ENCODE peak calls at places on chromosomes 5 and 9, in four cellular contexts. K, I, R and D are unnamed samples. For H3K79me2, the result is how much of the 10 kb centered on the place peaks cover.

GRCh38 chr5:164256351-164256750 is 750.9 kb downstream of the MAT2B start:
- DNase-seq in K (peak), I (peak), R (no peak), D (no peak)

GRCh38 chr5:137706841-137707240 is 29.0 kb downstream of the KLHL3 start:
- DNase-seq in I (peak), K (no peak), R (no peak), D (no peak)

GRCh38 chr9:68733021-68733405 is 28.0 kb downstream of the PIP5K1B start:
- DNase-seq in R (no peak), K (no peak), I (no peak), D (no peak)

GRCh38 chr5:142816577-142816976 is 46.4 kb downstream of the ARHGAP26 start:
- DNase-seq in R (no peak), K (peak), I (peak), D (no peak)

GRCh38 chr5:98940586-98940985 is 11.8 kb upstream of the CHD1 start:
- DNase-seq in I (peak), K (no peak), R (peak), D (no peak)

GRCh38 chr5:59769041-59769360 is 124.5 kb downstream of the PDE4D start:
- DNase-seq in I (no peak), K (no peak), R (no peak), D (no peak)

GRCh38 chr5:148268556-148268955 is at the start of gene SPINK13:
- DNase-seq in I (peak), R (no peak), K (peak), D (no peak)

GRCh38 chr5:76099286-76099702 is 16.1 kb downstream of the SV2C start:
- DNase-seq in R (no peak), I (no peak), K (no peak), D (no peak)

GRCh38 chr5:173752636-173753035 is 135.5 kb upstream of the CPEB4 start:
- DNase-seq in R (no peak), I (no peak), K (no peak), D (no peak)

GRCh38 chr9:81183763-81184162 is 505.6 kb downstream of the TLE1 start:
- DNase-seq in I (peak), R (no peak), K (no peak), D (no peak)

DNA sequence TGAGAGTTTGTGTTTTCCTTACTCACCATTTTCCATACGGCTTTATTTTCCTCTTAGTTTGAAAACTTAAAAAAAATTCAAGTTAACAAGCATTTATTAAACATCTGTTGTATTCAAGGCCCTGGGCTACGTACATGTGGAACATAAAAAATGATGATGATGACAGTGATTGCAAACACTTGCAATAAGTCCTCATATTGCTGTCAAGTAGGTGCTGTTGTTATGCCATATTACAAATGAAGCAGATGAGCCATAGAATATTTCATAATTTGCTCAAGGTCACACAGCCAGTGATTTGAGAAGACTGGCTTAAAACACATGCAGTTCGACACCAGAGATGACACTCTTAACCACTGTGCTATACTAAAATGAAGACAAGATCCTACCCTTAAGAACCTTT is 180.7 kb downstream of the COMMD10 start:
- DNase-seq in R (no peak), K (no peak), I (no peak), D (no peak)
- TF ChIP-seq EZH2 in R (no peak), K (no peak), I (no peak), D (no peak)

DNA sequence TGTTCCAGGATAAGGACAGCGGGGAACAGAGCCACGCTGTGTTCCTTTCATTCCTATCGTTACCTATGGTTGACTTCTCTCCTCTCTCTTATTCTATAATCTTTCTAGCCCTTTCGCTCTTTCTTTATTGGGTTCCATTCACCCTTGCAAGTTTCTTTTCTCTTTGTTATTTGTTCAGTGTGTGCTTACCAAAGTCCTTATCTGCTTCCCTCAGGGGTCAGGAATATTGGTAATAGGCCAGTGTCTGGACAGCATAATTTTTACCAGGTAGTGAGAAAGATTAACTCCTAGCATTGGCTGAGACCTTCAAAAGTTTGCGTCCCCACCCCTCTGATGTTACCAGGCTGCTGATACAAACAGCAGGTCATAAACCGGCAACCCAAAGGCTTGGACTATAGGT is 4.9 kb downstream of the SGCD start:
- DNase-seq in I (no peak), K (no peak), R (no peak), D (no peak)
- H3K79me2 ChIP-seq in I (under half), K (under half), R (under half), D (under half)

GRCh38 chr9:37030591-37030939 is 3.5 kb downstream of the PAX5 start:
- DNase-seq in I (no peak), R (peak), K (no peak), D (no peak)

GRCh38 chr9:37028425-37029031 is 5.5 kb downstream of the PAX5 start:
- DNase-seq in I (no peak), R (peak), K (no peak), D (no peak)

GRCh38 chr9:37027582-37028424 is 6.3 kb downstream of the PAX5 start:
- DNase-seq in K (peak), I (peak), R (peak), D (peak)

GRCh38 chr9:37029776-37030590 is 4.1 kb downstream of the PAX5 start:
- DNase-seq in R (peak), K (peak), I (no peak), D (no peak)

GRCh38 chr9:37029304-37029775 is 4.7 kb downstream of the PAX5 start:
- DNase-seq in R (peak), I (no peak), K (no peak), D (no peak)
- TF ChIP-seq EZH2 in R (peak), I (no peak), K (no peak), D (peak)

GRCh38 chr5:54743997-54744788 is 226.6 kb downstream of the SNX18 start:
- DNase-seq in I (peak), K (peak), R (peak), D (peak)

GRCh38 chr5:54741711-54742110 is 224.2 kb downstream of the SNX18 start:
- DNase-seq in K (no peak), R (no peak), I (no peak), D (no peak)

GRCh38 chr5:54740141-54740540 is 222.6 kb downstream of the SNX18 start:
- DNase-seq in I (no peak), K (no peak), R (no peak), D (no peak)

GRCh38 chr5:54743581-54743980 is 226.0 kb downstream of the SNX18 start:
- DNase-seq in R (peak), I (peak), K (no peak), D (no peak)

DNA sequence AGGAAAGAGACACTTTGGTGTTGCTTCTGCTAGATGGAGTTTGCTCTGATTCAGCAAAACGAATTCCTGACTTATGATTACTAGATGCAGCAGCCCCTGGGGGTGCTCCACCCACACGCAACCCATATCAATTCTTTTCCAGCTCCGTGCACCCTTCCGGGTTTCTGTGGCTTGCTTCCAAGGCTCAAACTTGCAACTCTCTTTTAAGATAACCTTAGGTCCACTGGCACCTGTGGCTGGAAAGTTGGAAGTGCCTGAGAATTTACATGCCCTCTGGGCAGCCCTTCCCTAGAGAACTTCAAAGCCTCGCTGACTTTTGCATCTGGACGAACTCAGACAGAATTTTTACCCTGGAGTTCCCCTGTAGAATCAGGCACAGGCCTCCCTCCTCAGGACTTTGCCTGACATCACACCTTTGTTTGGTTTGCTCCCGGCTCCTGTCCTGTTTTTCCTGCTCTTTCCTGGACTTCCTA is 224.9 kb downstream of the SNX18 start:
- DNase-seq in R (peak), K (peak), I (peak), D (peak)
- H3K79me2 ChIP-seq in R (under half), K (under half), I (under half), D (under half)

GRCh38 chr9:109639666-109640231 is 140.2 kb upstream of the PALM2AKAP2 start:
- DNase-seq in K (no peak), R (peak), I (no peak), D (no peak)

GRCh38 chr9:109641079-109641659 is 138.8 kb upstream of the PALM2AKAP2 start:
- DNase-seq in I (no peak), K (no peak), R (no peak), D (no peak)

DNA sequence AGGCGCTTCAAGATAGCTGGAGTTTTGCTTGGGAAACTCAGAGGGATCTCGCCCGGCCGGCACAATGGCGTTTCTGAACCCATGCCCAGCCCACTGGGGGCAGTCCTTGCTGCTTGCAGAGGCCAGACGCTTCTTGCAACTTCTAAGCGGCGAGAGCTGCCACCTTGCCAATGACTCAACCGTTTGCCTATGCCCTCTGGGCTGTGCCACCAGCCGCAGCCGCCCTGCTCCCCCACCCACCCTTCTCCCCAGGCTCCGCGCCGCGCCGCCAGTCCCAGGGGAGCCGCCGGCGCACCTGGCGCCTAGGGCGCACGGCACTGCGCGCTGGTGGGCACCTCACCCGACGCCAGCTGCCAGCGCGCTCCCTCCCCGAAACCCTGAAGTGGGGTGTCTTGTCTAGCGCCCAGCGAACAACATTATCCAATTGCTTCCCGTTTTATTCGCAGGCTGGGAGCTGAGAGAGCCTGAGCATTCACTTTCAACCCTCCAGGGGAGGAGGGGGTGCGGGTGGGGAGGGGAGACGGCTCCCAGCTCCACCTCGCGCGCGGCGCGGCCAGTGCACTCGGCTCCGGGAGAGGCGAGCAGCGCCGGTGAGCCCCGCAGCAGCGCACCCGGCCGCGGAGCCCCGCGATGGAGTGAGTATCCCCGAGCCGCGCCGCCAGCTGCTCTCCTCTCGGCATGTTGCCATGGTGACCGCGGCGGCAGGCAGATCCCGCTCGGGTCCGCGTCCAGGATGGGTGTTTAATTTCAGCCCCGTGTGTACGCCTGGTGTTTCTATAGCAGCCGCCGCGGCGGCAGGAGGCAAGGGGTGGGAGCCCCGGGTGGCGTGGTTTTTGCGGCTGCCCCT is 139.5 kb upstream of the PALM2AKAP2 start:
- DNase-seq in I (peak), K (peak), R (peak), D (no peak)
- TF ChIP-seq EZH2 in I (no peak), K (peak), R (peak), D (peak)

DNA sequence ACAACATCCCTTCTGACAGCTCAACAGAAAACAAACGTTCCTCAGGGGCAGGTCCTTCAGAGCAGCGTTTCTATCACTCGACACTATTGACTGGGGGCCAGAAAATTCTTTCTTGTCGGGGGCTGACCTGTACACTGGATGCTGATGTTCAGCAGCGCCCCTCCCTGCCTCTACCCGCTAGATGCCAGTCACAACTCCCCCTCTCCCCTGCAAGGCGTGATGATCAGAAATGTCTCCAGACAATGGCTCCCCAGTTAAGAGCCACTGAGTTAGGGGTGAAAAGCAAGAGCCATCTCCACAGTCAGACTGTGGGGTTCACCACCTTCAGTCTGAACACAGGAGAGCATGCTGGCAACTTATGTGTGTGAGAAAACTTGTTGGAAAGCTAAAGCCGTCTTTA is 39.8 kb downstream of the SERINC5 start:
- DNase-seq in K (no peak), R (no peak), I (no peak), D (no peak)
- H3K79me2 ChIP-seq in K (half or more), R (half or more), I (under half), D (under half)

GRCh38 chr5:159951387-159951786 is 35.1 kb downstream of the ADRA1B start:
- DNase-seq in R (peak), I (peak), K (no peak), D (no peak)

GRCh38 chr5:159951834-159952233 is 35.6 kb downstream of the ADRA1B start:
- DNase-seq in I (peak), K (no peak), R (no peak), D (no peak)

GRCh38 chr5:159955056-159955624 is 38.9 kb downstream of the ADRA1B start:
- DNase-seq in I (no peak), K (no peak), R (no peak), D (no peak)

GRCh38 chr5:159953609-159954008 is 37.3 kb downstream of the ADRA1B start:
- DNase-seq in K (no peak), I (no peak), R (no peak), D (no peak)

DNA sequence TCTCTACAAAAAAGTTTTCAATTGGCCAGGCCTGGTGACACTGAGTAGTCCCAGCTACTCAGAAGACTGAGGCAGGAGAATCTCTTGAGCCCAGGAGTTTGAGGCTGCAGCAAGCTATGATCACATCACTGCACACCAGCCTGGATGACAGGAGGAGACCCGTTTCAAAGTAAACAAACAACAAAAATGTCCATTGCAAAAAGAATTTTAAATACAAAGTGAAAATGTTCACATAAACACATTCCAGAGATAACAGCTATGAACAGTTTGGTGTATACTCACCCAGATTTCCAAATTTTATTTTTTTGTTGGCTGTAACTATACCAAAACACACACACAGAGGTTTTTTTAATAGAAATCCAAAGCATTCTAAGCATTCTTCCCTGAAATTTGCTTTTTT is 39.8 kb downstream of the ADRA1B start:
- DNase-seq in I (no peak), K (no peak), R (no peak), D (no peak)
- TF ChIP-seq EZH2 in I (no peak), K (no peak), R (no peak), D (no peak)

GRCh38 chr9:78032599-78033457 is 1.2 kb upstream of the GNAQ start:
- DNase-seq in I (no peak), K (no peak), R (no peak), D (no peak)

GRCh38 chr9:78030553-78031270 is 899 bp downstream of the GNAQ start:
- DNase-seq in I (peak), R (peak), K (peak), D (no peak)

GRCh38 chr9:78029601-78030552 is 1.7 kb downstream of the GNAQ start:
- DNase-seq in K (no peak), R (peak), I (peak), D (no peak)

GRCh38 chr9:78031826-78032598 is 401 bp upstream of the GNAQ start:
- DNase-seq in K (peak), R (peak), I (peak), D (peak)

GRCh38 chr9:78031271-78031825 is at the start of gene GNAQ:
- DNase-seq in K (no peak), R (peak), I (no peak), D (no peak)
- H3K79me2 ChIP-seq in K (under half), R (under half), I (under half), D (under half)

GRCh38 chr9:101478906-101479305 is 43.3 kb upstream of the ALDOB start:
- DNase-seq in I (no peak), R (no peak), K (no peak), D (no peak)
- TF ChIP-seq EZH2 in I (no peak), R (no peak), K (no peak), D (no peak)

DNA sequence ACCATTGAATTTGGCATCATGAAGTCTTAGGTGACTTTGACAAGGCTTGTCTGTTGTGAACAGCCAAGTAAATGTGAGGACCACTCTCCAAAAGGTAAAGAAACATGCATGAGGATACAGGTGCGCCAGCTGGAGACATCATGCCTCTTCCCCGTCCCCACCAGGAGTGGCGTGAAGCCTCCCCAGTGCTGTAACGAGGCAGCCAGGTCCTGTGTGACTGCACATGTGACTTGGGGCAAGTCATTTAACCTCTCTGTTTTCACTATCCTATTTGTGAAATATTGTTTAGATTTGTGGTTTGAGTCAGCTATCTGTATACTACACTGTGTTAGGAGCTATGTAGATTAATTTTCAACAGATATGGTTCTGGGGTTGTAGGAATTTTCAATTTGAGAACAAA is 65.0 kb downstream of the DOCK8 start:
- DNase-seq in R (no peak), K (no peak), I (no peak), D (no peak)
- H3K79me2 ChIP-seq in R (under half), K (under half), I (under half), D (under half)